ENCODE peak calls at places on chromosomes 13 and 19, in seven cellular contexts. Q, F, X, A, M, H and J are unnamed samples.

GRCh38 chr19:41575998-41576397 is at the start of gene CEACAM21:
- DNase-seq in Q (no peak), F (peak; percentile 87), X (no peak), A (no peak), M (no peak), H (no peak), J (no peak)

GRCh38 chr13:46676378-46676725 is 120.6 kb downstream of the ESD start:
- DNase-seq in Q (no peak), F (no peak), X (no peak), A (no peak), M (no peak), H (no peak), J (no peak)

GRCh38 chr13:46106839-46107371 is 2.1 kb upstream of the CPB2 start:
- DNase-seq in Q (no peak), F (no peak), X (no peak), A (no peak), M (no peak), H (no peak), J (no peak)

GRCh38 chr19:17441241-17442135 is 7.0 kb downstream of the TMEM221 start:
- DNase-seq in Q (no peak), F (no peak), X (no peak), A (peak; percentile 44), M (peak; percentile 56), H (no peak), J (no peak)

GRCh38 chr13:36998624-36999041 is 507 bp downstream of the ALG5 start:
- DNase-seq in Q (peak; percentile 85), F (peak; percentile 47), X (peak; percentile 6), A (peak; percentile 44), M (peak; percentile 47), H (no peak), J (peak; percentile 77)

GRCh38 chr13:52010890-52011689 is at the start of gene ATP7B:
- DNase-seq in Q (peak; percentile 90), F (peak; percentile 59), X (no peak), A (peak; percentile 64), M (peak; percentile 78), H (no peak), J (peak; percentile 77)

GRCh38 chr13:99196466-99197256 is 4.0 kb upstream of the UBAC2 start:
- DNase-seq in Q (no peak), F (no peak), X (no peak), A (no peak), M (no peak), H (no peak), J (no peak)

GRCh38 chr13:24822640-24823039 is 58.7 kb downstream of the RNF17 start:
- DNase-seq in Q (no peak), F (no peak), X (no peak), A (no peak), M (no peak), H (no peak), J (no peak)

GRCh38 chr19:7869453-7869909 is 4.7 kb downstream of the PRR36 start:
- DNase-seq in Q (peak; percentile 93), F (peak; percentile 89), X (peak; percentile 77), A (peak; percentile 79), M (peak; percentile 72), H (peak; percentile 80), J (no peak)

GRCh38 chr19:29268103-29268502 is 55.2 kb upstream of the UQCRFS1 start:
- DNase-seq in Q (no peak), F (no peak), X (no peak), A (no peak), M (no peak), H (no peak), J (peak; percentile 57)

GRCh38 chr19:51246153-51246552 is 4.7 kb upstream of the SIGLECL1 start:
- DNase-seq in Q (no peak), F (no peak), X (no peak), A (no peak), M (no peak), H (no peak), J (no peak)

GRCh38 chr19:45528744-45529453 is 21.6 kb downstream of the VASP start:
- DNase-seq in Q (no peak), F (peak; percentile 71), X (no peak), A (peak; percentile 45), M (peak; percentile 91), H (peak; percentile 69), J (no peak)

GRCh38 chr13:48448963-48449614 is 36.2 kb upstream of the LPAR6 start:
- DNase-seq in Q (no peak), F (no peak), X (no peak), A (no peak), M (no peak), H (no peak), J (no peak)

GRCh38 chr13:37473035-37473434 is 125.5 kb downstream of the POSTN start:
- DNase-seq in Q (no peak), F (no peak), X (no peak), A (no peak), M (no peak), H (no peak), J (no peak)

GRCh38 chr19:8311461-8312260 is 3.5 kb upstream of the CD320 start:
- DNase-seq in Q (peak; percentile 91), F (peak; percentile 56), X (no peak), A (no peak), M (no peak), H (peak; percentile 83), J (no peak)

GRCh38 chr19:45477713-45478453 is 10.1 kb downstream of the FOSB start:
- DNase-seq in Q (no peak), F (no peak), X (no peak), A (no peak), M (peak; percentile 64), H (no peak), J (no peak)

GRCh38 chr19:7440188-7440975 is 48.5 kb downstream of the PEX11G start:
- DNase-seq in Q (no peak), F (peak; percentile 85), X (no peak), A (no peak), M (no peak), H (no peak), J (no peak)